ENCODE peak calls at places on chromosome 16, in ten cellular contexts. G is suprapubic skin, I is GM12892, W is ovary, A is HCT116, X is sigmoid colon, O is uterus, R is HepG2, Q is GM12891, S is Peyer's patch. V is an unnamed sample.

GRCh38 chr16:68257251-68257905 is 6.9 kb upstream of the SLC7A6 start:
- DNase-seq in G (no peak), I (peak; percentile 83), W (no peak), A (no peak), X (no peak), O (no peak), R (no peak), Q (peak; percentile 81), S (peak; percentile 77), V (peak; percentile 63)

GRCh38 chr16:56259425-56259779 is 68.1 kb downstream of the GNAO1 start:
- DNase-seq in G (no peak), I (no peak), W (no peak), A (no peak), X (no peak), O (no peak), R (no peak), Q (no peak), S (no peak), V (no peak)

GRCh38 chr16:49283376-49284049 is 1.9 kb upstream of the CBLN1 start:
- DNase-seq in G (no peak), I (no peak), W (no peak), A (no peak), X (no peak), O (no peak), R (no peak), Q (no peak), S (no peak), V (no peak)

GRCh38 chr16:30972872-30973271 is 12.1 kb upstream of the HSD3B7 start:
- DNase-seq in G (no peak), I (no peak), W (no peak), A (no peak), X (no peak), O (no peak), R (peak; percentile 38), Q (no peak), S (no peak), V (no peak)

GRCh38 chr16:56311208-56312027 is 113.9 kb downstream of the AMFR start:
- DNase-seq in G (no peak), I (no peak), W (no peak), A (no peak), X (no peak), O (no peak), R (no peak), Q (no peak), S (no peak), V (no peak)

GRCh38 chr16:1929578-1930337 is 11.5 kb upstream of the HS3ST6 start:
- DNase-seq in G (peak; percentile 93), I (peak; percentile 99), W (peak; percentile 94), A (no peak), X (peak; percentile 95), O (peak; percentile 91), R (peak; percentile 55), Q (peak; percentile 100), S (peak; percentile 94), V (peak; percentile 93)

GRCh38 chr16:64872101-64872500 is 249.8 kb downstream of the CDH11 start:
- DNase-seq in G (no peak), I (no peak), W (no peak), A (no peak), X (no peak), O (no peak), R (no peak), Q (no peak), S (no peak), V (no peak)

GRCh38 chr16:12798171-12798570 is 5.5 kb downstream of the CPPED1 start:
- DNase-seq in G (no peak), I (no peak), W (no peak), A (no peak), X (no peak), O (no peak), R (no peak), Q (no peak), S (no peak), V (no peak)

GRCh38 chr16:19718624-19718965 is 524 bp downstream of the IQCK start:
- DNase-seq in G (no peak), I (no peak), W (no peak), A (no peak), X (no peak), O (no peak), R (no peak), Q (no peak), S (no peak), V (no peak)

GRCh38 chr16:17448640-17449638 is 21.8 kb downstream of the XYLT1 start:
- DNase-seq in G (no peak), I (no peak), W (no peak), A (no peak), X (no peak), O (no peak), R (no peak), Q (no peak), S (no peak), V (peak; percentile 25)

DNA sequence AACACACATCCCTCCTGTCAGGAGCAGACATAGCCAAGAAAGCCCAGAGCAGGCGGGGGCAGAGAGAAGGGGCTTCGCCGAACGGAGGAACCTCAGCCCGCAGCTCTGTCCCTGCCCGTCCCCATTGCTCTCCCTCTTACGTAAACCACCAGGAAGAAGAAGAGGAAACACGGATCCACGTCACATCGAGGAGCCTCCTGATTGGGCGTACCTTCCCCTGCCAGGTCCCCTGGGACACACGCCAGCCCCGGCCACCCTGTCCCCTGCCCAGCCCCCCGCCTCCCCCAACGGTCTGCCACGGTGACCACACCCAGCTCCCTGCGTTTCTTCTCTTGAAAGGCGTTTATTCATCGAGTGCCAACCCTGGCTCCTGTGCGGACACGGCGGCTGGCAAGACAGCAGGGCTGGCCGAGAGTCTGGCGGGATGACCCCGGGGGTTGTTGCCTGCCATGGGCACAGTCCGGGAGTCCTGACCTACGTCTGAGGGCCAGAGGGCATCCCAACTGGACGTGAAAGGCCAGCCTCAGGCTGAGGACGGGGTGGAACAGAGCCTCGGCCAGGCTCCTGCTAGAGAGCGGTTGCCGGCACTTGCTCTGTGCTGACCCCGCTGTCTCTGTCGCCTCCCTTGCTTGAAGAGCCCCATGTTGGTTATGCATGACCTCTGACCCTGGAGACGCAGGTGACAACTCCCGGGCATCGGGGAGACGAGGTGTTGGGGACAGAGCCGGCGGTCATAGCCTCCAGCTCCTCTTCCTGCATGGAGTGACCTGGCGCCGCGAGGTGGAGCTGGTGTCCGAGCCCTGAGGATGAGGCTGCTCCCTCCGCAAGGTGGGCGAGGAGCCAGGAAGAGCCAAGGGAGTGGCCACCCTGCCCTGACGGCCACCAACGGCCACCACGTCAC is 40.6 kb upstream of the ACSF3 start:
- DNase-seq in G (no peak), I (no peak), W (no peak), A (peak; percentile 92), X (no peak), O (no peak), R (peak; percentile 20), Q (peak; percentile 68), S (peak; percentile 61), V (peak; percentile 92)
- TF ChIP-seq POLR2A in G (no peak), I (no peak), W (no peak), A (peak; percentile 80), X (peak; percentile 19), O (peak; percentile 28), R (no peak), Q (no peak), S (peak; percentile 28), V (peak; percentile 88)

GRCh38 chr16:4433914-4434787 is 8.5 kb downstream of the DNAJA3 start:
- DNase-seq in G (no peak), I (no peak), W (no peak), A (no peak), X (no peak), O (no peak), R (no peak), Q (no peak), S (no peak), V (no peak)
- TF ChIP-seq POLR2A in G (no peak), I (no peak), W (no peak), A (no peak), X (no peak), O (no peak), R (no peak), Q (no peak), S (no peak), V (no peak)

GRCh38 chr16:14069818-14070217 is 1.3 kb upstream of the MRTFB start:
- DNase-seq in G (no peak), I (no peak), W (no peak), A (no peak), X (no peak), O (no peak), R (no peak), Q (no peak), S (no peak), V (no peak)

GRCh38 chr16:14071576-14072271 is 605 bp downstream of the MRTFB start:
- DNase-seq in G (peak; percentile 70), I (no peak), W (no peak), A (no peak), X (no peak), O (no peak), R (peak; percentile 30), Q (no peak), S (no peak), V (no peak)

GRCh38 chr16:14070555-14070876 is 603 bp upstream of the MRTFB start:
- DNase-seq in G (no peak), I (no peak), W (no peak), A (no peak), X (no peak), O (no peak), R (no peak), Q (no peak), S (no peak), V (no peak)

GRCh38 chr16:14072360-14072759 is 1.2 kb downstream of the MRTFB start:
- DNase-seq in G (no peak), I (no peak), W (no peak), A (no peak), X (no peak), O (no peak), R (no peak), Q (no peak), S (no peak), V (no peak)

GRCh38 chr16:14070877-14071575 is at the start of gene MRTFB:
- DNase-seq in G (peak; percentile 81), I (peak; percentile 76), W (peak; percentile 88), A (peak; percentile 55), X (peak; percentile 83), O (peak; percentile 77), R (peak; percentile 80), Q (peak; percentile 80), S (peak; percentile 90), V (peak; percentile 86)
- TF ChIP-seq POLR2A in G (no peak), I (peak; percentile 55), W (peak; percentile 26), A (peak; percentile 51), X (no peak), O (peak; percentile 78), R (peak; percentile 86), Q (no peak), S (peak; percentile 48), V (peak; percentile 48)

DNA sequence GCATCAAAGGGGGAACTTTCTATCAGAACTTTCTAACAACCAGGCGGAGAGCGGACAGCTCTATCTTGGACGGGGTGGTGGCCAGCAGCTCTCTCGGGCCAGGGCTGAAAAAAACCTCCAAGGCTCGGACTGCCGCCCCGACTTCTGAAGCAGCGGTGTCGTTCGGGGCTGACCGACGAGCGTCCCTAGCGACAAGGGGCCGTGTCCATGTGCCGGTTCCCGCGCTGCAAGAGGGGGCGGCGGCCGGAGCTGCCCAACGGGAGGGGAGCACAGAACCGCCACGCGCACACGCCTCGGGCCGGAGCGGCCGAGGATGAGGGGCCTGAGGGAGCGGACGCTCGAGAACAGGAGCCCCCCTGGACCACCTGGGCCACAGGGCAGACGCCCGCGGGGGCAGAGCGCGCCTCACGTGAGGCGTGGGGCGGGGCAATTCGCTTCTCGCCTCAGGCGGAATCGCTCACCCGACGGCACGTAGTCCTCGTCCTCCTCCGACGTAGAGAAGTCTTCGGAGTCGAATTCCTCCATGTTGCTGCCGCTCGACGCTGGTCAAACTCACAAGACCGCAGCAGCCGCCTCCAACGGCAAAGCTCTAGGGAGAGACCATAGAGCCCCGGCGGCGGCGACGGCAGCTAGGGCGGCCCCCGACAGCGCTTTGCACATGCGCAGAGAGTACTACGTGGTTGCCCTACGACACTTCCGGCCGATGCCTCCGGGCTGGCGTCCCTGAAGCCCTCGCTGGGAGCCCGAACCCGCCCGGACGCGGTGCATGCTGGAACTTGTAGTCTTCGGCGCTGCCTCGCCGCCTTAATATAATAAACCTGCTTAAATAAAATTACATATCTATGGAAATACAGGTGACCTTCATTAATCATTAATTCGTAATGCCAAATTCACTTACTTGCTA is at the start of gene CFDP1:
- DNase-seq in G (peak; percentile 98), I (peak; percentile 96), W (peak; percentile 96), A (peak; percentile 88), X (peak; percentile 98), O (peak; percentile 95), R (peak; percentile 94), Q (peak; percentile 95), S (peak; percentile 98), V (peak; percentile 96)
- TF ChIP-seq POLR2A in G (peak; percentile 43), I (peak; percentile 59), W (peak; percentile 76), A (peak; percentile 61), X (peak; percentile 64), O (peak; percentile 86), R (peak; percentile 88), Q (no peak), S (peak; percentile 71), V (peak; percentile 67)

V was measured in transverse colon.